ENCODE peak calls at places on chromosome 11, in six cellular contexts. E, T, Y, W, G and L are unnamed samples.

GRCh38 chr11:62558669-62559068 is 12.1 kb upstream of the AHNAK start:
- DNase-seq in W (no peak), Y (no peak), E (no peak), G (no peak), T (no peak), L (no peak)

GRCh38 chr11:119339581-119340334 is 925 bp downstream of the C1QTNF5 start:
- DNase-seq in E (no peak), T (peak), Y (no peak), W (peak), G (peak), L (peak)

GRCh38 chr11:106988151-106988806 is 30.0 kb downstream of the GUCY1A2 start:
- DNase-seq in G (no peak), T (peak), Y (no peak), E (peak), W (no peak), L (no peak)

GRCh38 chr11:115303929-115304328 is 200.3 kb downstream of the CADM1 start:
- DNase-seq in T (no peak), Y (no peak), W (no peak), E (no peak), G (no peak), L (no peak)

GRCh38 chr11:114128399-114128798 is 68.9 kb downstream of the ZBTB16 start:
- DNase-seq in T (no peak), W (no peak), Y (no peak), E (no peak), G (no peak), L (no peak)

GRCh38 chr11:29282088-29282487 is 734.7 kb downstream of the KCNA4 start:
- DNase-seq in Y (no peak), T (peak), G (no peak), W (no peak), E (peak), L (no peak)

GRCh38 chr11:117734596-117734995 is 62.4 kb downstream of the DSCAML1 start:
- DNase-seq in W (no peak), Y (no peak), G (no peak), E (no peak), T (no peak), L (peak)

GRCh38 chr11:73192272-73192671 is 25.8 kb upstream of the P2RY2 start:
- DNase-seq in W (peak), E (no peak), Y (no peak), G (peak), T (no peak), L (no peak)

GRCh38 chr11:73818838-73819237 is 31.2 kb downstream of the MRPL48 start:
- DNase-seq in Y (no peak), T (peak), W (no peak), G (no peak), E (peak), L (no peak)

GRCh38 chr11:6210274-6210955 is 5.1 kb downstream of the C11orf42 start:
- DNase-seq in Y (no peak), W (no peak), T (no peak), G (no peak), E (no peak), L (no peak)

GRCh38 chr11:115745545-115746265 is 241.5 kb upstream of the CADM1 start:
- DNase-seq in G (no peak), Y (no peak), T (no peak), E (no peak), W (peak), L (no peak)

GRCh38 chr11:105168457-105168856 is 28.9 kb upstream of the CARD18 start:
- DNase-seq in T (peak), E (no peak), W (no peak), G (no peak), Y (no peak), L (no peak)

GRCh38 chr11:19853901-19854300 is 141.3 kb downstream of the NAV2 start:
- DNase-seq in E (no peak), W (no peak), G (no peak), T (no peak), Y (no peak), L (no peak)

DNA sequence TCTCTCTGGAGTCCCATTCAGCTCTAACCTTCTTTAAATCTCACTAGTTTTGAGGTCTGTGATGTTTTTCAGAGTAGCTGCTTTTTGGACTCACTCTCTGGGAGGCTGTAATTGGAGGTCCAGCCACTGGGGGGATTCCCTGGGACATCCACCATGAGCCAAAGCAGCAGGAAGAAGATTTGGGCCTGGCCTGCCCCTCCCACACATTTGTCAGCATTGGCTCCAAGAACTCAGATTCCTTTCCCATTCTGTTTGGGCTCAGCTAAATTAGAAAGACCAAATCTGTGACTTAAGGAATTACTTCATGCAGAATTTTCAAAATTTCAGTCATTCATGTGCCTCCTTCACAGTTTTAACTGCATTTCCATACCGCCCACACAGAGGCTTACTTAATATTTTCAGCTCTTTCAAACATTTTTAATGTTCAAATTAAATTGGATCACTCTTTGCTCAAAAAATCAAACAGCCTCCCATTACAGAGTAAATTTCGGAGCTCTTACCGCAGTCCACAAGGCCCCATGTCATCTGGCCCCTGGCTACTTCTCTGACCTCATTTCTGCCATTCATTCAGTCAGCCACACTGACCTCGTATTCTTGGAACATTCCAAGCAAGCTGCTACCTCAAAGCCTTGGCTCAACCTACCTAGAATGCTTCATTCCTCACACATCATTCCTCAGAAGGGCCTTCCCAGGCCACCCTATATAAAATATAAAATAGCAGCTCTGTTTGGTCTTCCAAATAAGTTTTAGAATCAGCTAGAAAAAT is 54.5 kb upstream of the RRAS2 start:
- DNase-seq in E (no peak), W (peak), Y (no peak), G (no peak), T (peak), L (peak)
- TF ChIP-seq CTCF in E (peak), W (peak), Y (no peak), G (no peak), T (peak), L (peak)

GRCh38 chr11:102316505-102316904 is 779 bp upstream of the BIRC3 start:
- DNase-seq in Y (no peak), E (no peak), G (no peak), W (no peak), T (no peak), L (no peak)

GRCh38 chr11:102313225-102313940 is 3.9 kb upstream of the BIRC3 start:
- DNase-seq in E (no peak), G (no peak), W (no peak), T (peak), Y (no peak), L (no peak)

GRCh38 chr11:102317099-102317767 is at the start of gene BIRC3:
- DNase-seq in T (peak), G (peak), W (peak), E (peak), Y (peak), L (peak)

GRCh38 chr11:102312656-102313055 is 4.6 kb upstream of the BIRC3 start:
- DNase-seq in Y (no peak), G (no peak), E (no peak), T (no peak), W (no peak), L (no peak)

DNA sequence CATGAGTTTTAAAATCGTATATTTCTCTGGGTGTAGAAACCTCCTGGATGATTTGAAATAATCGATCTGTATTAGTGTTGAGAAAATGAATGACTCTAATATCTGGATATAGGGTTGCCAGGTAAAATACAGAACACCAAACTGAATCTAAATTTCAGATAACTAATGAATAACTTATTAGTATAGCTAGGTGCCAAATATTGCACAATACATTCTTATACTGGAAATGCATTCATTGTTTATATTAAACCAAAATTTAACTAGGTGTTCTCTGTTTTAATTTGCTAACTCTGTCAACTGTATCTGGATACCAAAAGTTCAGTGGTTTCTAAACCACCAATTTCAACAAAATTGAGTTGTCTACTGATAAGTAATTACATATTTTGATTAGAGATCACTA is 2.5 kb upstream of the BIRC3 start:
- DNase-seq in Y (no peak), W (no peak), G (no peak), E (no peak), T (no peak), L (no peak)
- TF ChIP-seq CTCF in Y (no peak), W (no peak), G (no peak), E (no peak), T (no peak), L (no peak)

GRCh38 chr11:69920500-69921428 is 101.5 kb upstream of the FGF3 start:
- DNase-seq in W (peak), E (no peak), T (no peak), Y (no peak), G (no peak), L (no peak)

GRCh38 chr11:69921429-69922014 is 102.3 kb upstream of the FGF3 start:
- DNase-seq in G (no peak), W (peak), E (no peak), T (no peak), Y (no peak), L (no peak)

GRCh38 chr11:69918938-69919650 is 99.9 kb upstream of the FGF3 start:
- DNase-seq in Y (peak), W (peak), G (peak), E (no peak), T (peak), L (peak)

GRCh38 chr11:69918231-69918937 is 99.2 kb upstream of the FGF3 start:
- DNase-seq in E (no peak), W (peak), T (no peak), G (peak), Y (no peak), L (no peak)

DNA sequence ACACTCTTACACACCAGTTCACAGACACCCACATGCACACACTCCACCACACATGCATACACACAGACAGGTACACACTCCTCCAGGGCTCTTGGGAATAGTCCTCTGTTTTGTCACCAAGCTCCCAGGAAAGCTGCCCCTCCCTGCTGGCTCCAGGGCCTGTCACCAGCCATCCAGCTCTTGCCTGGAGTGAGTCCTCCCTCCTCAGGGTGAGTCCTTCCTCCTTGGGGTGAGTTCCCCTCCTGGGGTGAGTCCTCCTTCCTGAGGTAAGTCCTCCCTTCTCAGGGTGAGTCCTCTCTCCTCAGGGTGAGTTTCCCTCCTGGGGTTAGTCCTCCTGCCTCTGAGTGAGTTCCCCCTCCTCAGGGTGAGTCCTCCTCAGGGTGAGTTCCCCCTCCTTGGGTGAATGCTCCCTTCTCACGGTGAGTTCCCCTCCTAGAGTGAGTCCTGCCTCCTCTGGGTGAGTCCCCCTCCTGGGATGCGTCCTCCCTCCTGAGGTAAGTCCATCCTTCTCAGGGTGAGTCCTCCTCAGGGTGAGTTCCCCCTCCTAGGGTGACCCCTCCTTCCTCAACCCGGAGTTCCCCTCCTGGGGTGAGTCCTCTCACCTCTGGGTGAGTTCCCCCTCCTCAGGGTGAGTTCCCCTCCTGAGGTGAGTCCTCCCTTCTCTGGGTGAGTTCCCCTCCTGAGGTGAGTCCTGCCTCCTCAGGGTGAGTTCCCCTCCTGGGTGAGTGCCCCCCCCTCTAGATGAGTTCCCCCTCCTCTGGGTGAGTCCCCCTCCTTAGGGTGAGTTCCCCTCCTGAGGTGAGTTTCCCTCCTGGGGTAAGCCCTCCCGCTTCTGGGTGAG is 100.7 kb upstream of the FGF3 start:
- DNase-seq in Y (no peak), W (peak), E (no peak), T (no peak), G (peak), L (no peak)
- TF ChIP-seq CTCF in Y (no peak), W (no peak), E (no peak), T (no peak), G (no peak), L (no peak)

GRCh38 chr11:10298342-10298741 is 4.3 kb upstream of the SBF2 start:
- DNase-seq in E (no peak), Y (peak), W (no peak), G (no peak), T (peak), L (no peak)
- TF ChIP-seq CTCF in E (peak), Y (no peak), W (no peak), G (no peak), T (peak), L (no peak)